ENCODE peak calls at places on chromosomes 13 and 19, in six cellular contexts. One of them, this sample, is unnamed.
A peak's percentile ranks its signal among the peaks of the same experiment; 100 is the strongest.

GRCh38 chr19:15456871-15457700 is 7.3 kb downstream of the RASAL3 start:
- DNase-seq in tibial artery: no peak
- DNase-seq in A549: peak; percentile 30
- DNase-seq in AG04450: no peak
- DNase-seq in esophagus squamous epithelium: no peak
- DNase-seq in psoas muscle: no peak
- DNase-seq in this sample: no peak

GRCh38 chr13:27374650-27375049 is 49.8 kb upstream of the GTF3A start:
- DNase-seq in tibial artery: peak; percentile 42
- DNase-seq in A549: peak; percentile 81
- DNase-seq in AG04450: peak; percentile 59
- DNase-seq in esophagus squamous epithelium: no peak
- DNase-seq in psoas muscle: peak; percentile 62
- DNase-seq in this sample: peak; percentile 58

GRCh38 chr13:110872034-110872767 is 42.7 kb downstream of the ANKRD10 start:
- DNase-seq in tibial artery: no peak
- DNase-seq in A549: no peak
- DNase-seq in AG04450: no peak
- DNase-seq in esophagus squamous epithelium: no peak
- DNase-seq in psoas muscle: no peak
- DNase-seq in this sample: peak; percentile 59

GRCh38 chr19:57002195-57002601 is 117.6 kb upstream of the USP29 start:
- DNase-seq in tibial artery: no peak
- DNase-seq in A549: no peak
- DNase-seq in AG04450: no peak
- DNase-seq in esophagus squamous epithelium: no peak
- DNase-seq in psoas muscle: no peak
- DNase-seq in this sample: no peak

GRCh38 chr13:95948646-95949045 is 104.6 kb downstream of the UGGT2 start:
- DNase-seq in tibial artery: no peak
- DNase-seq in A549: no peak
- DNase-seq in AG04450: no peak
- DNase-seq in esophagus squamous epithelium: no peak
- DNase-seq in psoas muscle: no peak
- DNase-seq in this sample: no peak

GRCh38 chr19:6802336-6803035 is 30.0 kb downstream of the VAV1 start:
- DNase-seq in tibial artery: peak; percentile 52
- DNase-seq in A549: peak; percentile 79
- DNase-seq in AG04450: no peak
- DNase-seq in esophagus squamous epithelium: peak; percentile 21
- DNase-seq in psoas muscle: peak; percentile 50
- DNase-seq in this sample: peak; percentile 37

GRCh38 chr19:51196181-51196580 is 28.7 kb upstream of the CD33 start:
- DNase-seq in tibial artery: no peak
- DNase-seq in A549: no peak
- DNase-seq in AG04450: no peak
- DNase-seq in esophagus squamous epithelium: no peak
- DNase-seq in psoas muscle: no peak
- DNase-seq in this sample: no peak

GRCh38 chr19:7575426-7576040 is 20.1 kb upstream of the CAMSAP3 start:
- DNase-seq in tibial artery: no peak
- DNase-seq in A549: peak; percentile 53
- DNase-seq in AG04450: no peak
- DNase-seq in esophagus squamous epithelium: no peak
- DNase-seq in psoas muscle: no peak
- DNase-seq in this sample: no peak

GRCh38 chr19:5691930-5692784 is 2.1 kb downstream of the RPL36 start:
- DNase-seq in tibial artery: no peak
- DNase-seq in A549: no peak
- DNase-seq in AG04450: no peak
- DNase-seq in esophagus squamous epithelium: no peak
- DNase-seq in psoas muscle: no peak
- DNase-seq in this sample: no peak

GRCh38 chr13:45333973-45334922 is 6.7 kb downstream of the TPT1 start:
- DNase-seq in tibial artery: no peak
- DNase-seq in A549: no peak
- DNase-seq in AG04450: no peak
- DNase-seq in esophagus squamous epithelium: no peak
- DNase-seq in psoas muscle: no peak
- DNase-seq in this sample: no peak

GRCh38 chr13:64158910-64159309 is 2743.3 kb upstream of the PCDH20 start:
- DNase-seq in tibial artery: no peak
- DNase-seq in A549: no peak
- DNase-seq in AG04450: no peak
- DNase-seq in esophagus squamous epithelium: no peak
- DNase-seq in psoas muscle: no peak
- DNase-seq in this sample: no peak

GRCh38 chr13:110138700-110139036 is 168.3 kb downstream of the COL4A1 start:
- DNase-seq in tibial artery: no peak
- DNase-seq in A549: no peak
- DNase-seq in AG04450: no peak
- DNase-seq in esophagus squamous epithelium: no peak
- DNase-seq in psoas muscle: no peak
- DNase-seq in this sample: no peak

GRCh38 chr13:60572003-60572792 is 175.2 kb downstream of the TDRD3 start:
- DNase-seq in tibial artery: no peak
- DNase-seq in A549: peak; percentile 60
- DNase-seq in AG04450: no peak
- DNase-seq in esophagus squamous epithelium: no peak
- DNase-seq in psoas muscle: no peak
- DNase-seq in this sample: no peak

GRCh38 chr13:97239943-97240788 is 18.0 kb downstream of the MBNL2 start:
- DNase-seq in tibial artery: no peak
- DNase-seq in A549: no peak
- DNase-seq in AG04450: no peak
- DNase-seq in esophagus squamous epithelium: no peak
- DNase-seq in psoas muscle: no peak
- DNase-seq in this sample: no peak

GRCh38 chr19:18558202-18558555 is 509 bp downstream of the KXD1 start:
- DNase-seq in tibial artery: no peak
- DNase-seq in A549: no peak
- DNase-seq in AG04450: no peak
- DNase-seq in esophagus squamous epithelium: no peak
- DNase-seq in psoas muscle: no peak
- DNase-seq in this sample: no peak

GRCh38 chr13:59793107-59793506 is 370.6 kb downstream of the DIAPH3 start:
- DNase-seq in tibial artery: no peak
- DNase-seq in A549: no peak
- DNase-seq in AG04450: no peak
- DNase-seq in esophagus squamous epithelium: no peak
- DNase-seq in psoas muscle: no peak
- DNase-seq in this sample: no peak

GRCh38 chr19:40263440-40264313 is 21.5 kb downstream of the AKT2 start:
- DNase-seq in tibial artery: no peak
- DNase-seq in A549: no peak
- DNase-seq in AG04450: no peak
- DNase-seq in esophagus squamous epithelium: no peak
- DNase-seq in psoas muscle: no peak
- DNase-seq in this sample: no peak

GRCh38 chr13:21813844-21814243 is 143.0 kb downstream of the FGF9 start:
- DNase-seq in tibial artery: no peak
- DNase-seq in A549: no peak
- DNase-seq in AG04450: no peak
- DNase-seq in esophagus squamous epithelium: no peak
- DNase-seq in psoas muscle: no peak
- DNase-seq in this sample: no peak

GRCh38 chr19:38838208-38838985 is 6.8 kb upstream of the ECH1 start:
- DNase-seq in tibial artery: no peak
- DNase-seq in A549: peak; percentile 62
- DNase-seq in AG04450: no peak
- DNase-seq in esophagus squamous epithelium: no peak
- DNase-seq in psoas muscle: peak; percentile 52
- DNase-seq in this sample: no peak

GRCh38 chr19:15468675-15469512 is 4.5 kb upstream of the RASAL3 start:
- DNase-seq in tibial artery: no peak
- DNase-seq in A549: no peak
- DNase-seq in AG04450: no peak
- DNase-seq in esophagus squamous epithelium: no peak
- DNase-seq in psoas muscle: no peak
- DNase-seq in this sample: no peak

GRCh38 chr13:114002009-114002544 is 28.2 kb upstream of the C13orf46 start:
- DNase-seq in tibial artery: no peak
- DNase-seq in A549: no peak
- DNase-seq in AG04450: no peak
- DNase-seq in esophagus squamous epithelium: no peak
- DNase-seq in psoas muscle: peak; percentile 38
- DNase-seq in this sample: peak; percentile 48

GRCh38 chr13:110302154-110302553 is 4.8 kb downstream of the COL4A1 start:
- DNase-seq in tibial artery: no peak
- DNase-seq in A549: no peak
- DNase-seq in AG04450: no peak
- DNase-seq in esophagus squamous epithelium: no peak
- DNase-seq in psoas muscle: no peak
- DNase-seq in this sample: no peak

GRCh38 chr13:42211704-42212103 is 60.2 kb upstream of the AKAP11 start:
- DNase-seq in tibial artery: no peak
- DNase-seq in A549: peak; percentile 9
- DNase-seq in AG04450: no peak
- DNase-seq in esophagus squamous epithelium: no peak
- DNase-seq in psoas muscle: no peak
- DNase-seq in this sample: no peak

GRCh38 chr13:102693781-102694180 is 1.1 kb downstream of the METTL21C start:
- DNase-seq in tibial artery: no peak
- DNase-seq in A549: no peak
- DNase-seq in AG04450: peak; percentile 6
- DNase-seq in esophagus squamous epithelium: no peak
- DNase-seq in psoas muscle: no peak
- DNase-seq in this sample: no peak

GRCh38 chr13:99389520-99390304 is 82.5 kb upstream of the GPR183 start:
- DNase-seq in tibial artery: no peak
- DNase-seq in A549: no peak
- DNase-seq in AG04450: no peak
- DNase-seq in esophagus squamous epithelium: no peak
- DNase-seq in psoas muscle: no peak
- DNase-seq in this sample: no peak

GRCh38 chr19:55086730-55087541 is 11.3 kb downstream of the EPS8L1 start:
- DNase-seq in tibial artery: peak; percentile 94
- DNase-seq in A549: no peak
- DNase-seq in AG04450: peak; percentile 82
- DNase-seq in esophagus squamous epithelium: no peak
- DNase-seq in psoas muscle: peak; percentile 96
- DNase-seq in this sample: peak; percentile 96

GRCh38 chr13:102770435-102770834 is 3.2 kb downstream of the TEX30 start:
- DNase-seq in tibial artery: no peak
- DNase-seq in A549: no peak
- DNase-seq in AG04450: no peak
- DNase-seq in esophagus squamous epithelium: no peak
- DNase-seq in psoas muscle: no peak
- DNase-seq in this sample: no peak

GRCh38 chr19:31354316-31354715 is 5.1 kb upstream of the TSHZ3 start:
- DNase-seq in tibial artery: no peak
- DNase-seq in A549: no peak
- DNase-seq in AG04450: no peak
- DNase-seq in esophagus squamous epithelium: no peak
- DNase-seq in psoas muscle: no peak
- DNase-seq in this sample: no peak
- H3K27ac ChIP-seq in tibial artery: no peak overlapping the region
- H3K27ac ChIP-seq in A549: no peak overlapping the region
- H3K27ac ChIP-seq in AG04450: no peak overlapping the region
- H3K27ac ChIP-seq in esophagus squamous epithelium: no peak overlapping the region
- H3K27ac ChIP-seq in psoas muscle: no peak overlapping the region
- H3K27ac ChIP-seq in this sample: no peak overlapping the region

GRCh38 chr19:11338569-11339253 is 746 bp downstream of the RAB3D start:
- DNase-seq in tibial artery: no peak
- DNase-seq in A549: no peak
- DNase-seq in AG04450: no peak
- DNase-seq in esophagus squamous epithelium: no peak
- DNase-seq in psoas muscle: no peak
- DNase-seq in this sample: no peak
- H3K27ac ChIP-seq in tibial artery: peak overlapping the region; percentile 81
- H3K27ac ChIP-seq in A549: peak overlapping the region; percentile 95
- H3K27ac ChIP-seq in AG04450: no peak overlapping the region
- H3K27ac ChIP-seq in esophagus squamous epithelium: peak overlapping the region; percentile 94
- H3K27ac ChIP-seq in psoas muscle: peak overlapping the region; percentile 63
- H3K27ac ChIP-seq in this sample: peak overlapping the region; percentile 85

DNA sequence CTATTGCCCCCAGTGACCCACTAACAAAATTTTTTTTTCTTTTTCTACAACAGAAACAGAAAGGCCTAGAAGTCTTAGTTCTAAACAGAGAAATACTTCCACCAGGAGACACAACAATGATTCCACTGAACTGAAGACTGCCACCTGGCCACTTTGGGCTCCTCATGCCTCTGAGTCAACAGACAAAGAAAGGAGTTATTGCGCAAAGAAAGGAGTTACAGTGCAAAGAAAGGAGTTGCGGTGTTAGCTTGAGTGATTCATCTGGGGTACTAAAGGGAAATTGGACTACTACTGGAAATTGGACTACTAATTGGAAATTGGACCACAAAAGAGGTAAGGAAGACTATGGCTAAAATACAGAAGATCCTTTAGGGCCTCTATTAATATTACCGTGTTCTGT is 116.6 kb downstream of the PCDH17 start:
- DNase-seq in tibial artery: no peak
- DNase-seq in A549: no peak
- DNase-seq in AG04450: no peak
- DNase-seq in esophagus squamous epithelium: no peak
- DNase-seq in psoas muscle: no peak
- DNase-seq in this sample: no peak
- H3K27ac ChIP-seq in tibial artery: no peak overlapping the region
- H3K27ac ChIP-seq in A549: no peak overlapping the region
- H3K27ac ChIP-seq in AG04450: no peak overlapping the region
- H3K27ac ChIP-seq in esophagus squamous epithelium: no peak overlapping the region
- H3K27ac ChIP-seq in psoas muscle: no peak overlapping the region
- H3K27ac ChIP-seq in this sample: no peak overlapping the region

GRCh38 chr19:30086916-30087315 is 144.9 kb downstream of the URI1 start:
- DNase-seq in tibial artery: no peak
- DNase-seq in A549: no peak
- DNase-seq in AG04450: no peak
- DNase-seq in esophagus squamous epithelium: no peak
- DNase-seq in psoas muscle: no peak
- DNase-seq in this sample: no peak

GRCh38 chr19:30084390-30084819 is 142.4 kb downstream of the URI1 start:
- DNase-seq in tibial artery: no peak
- DNase-seq in A549: no peak
- DNase-seq in AG04450: no peak
- DNase-seq in esophagus squamous epithelium: no peak
- DNase-seq in psoas muscle: peak; percentile 19
- DNase-seq in this sample: peak; percentile 44

GRCh38 chr19:30083701-30084156 is 141.7 kb downstream of the URI1 start:
- DNase-seq in tibial artery: no peak
- DNase-seq in A549: no peak
- DNase-seq in AG04450: no peak
- DNase-seq in esophagus squamous epithelium: no peak
- DNase-seq in psoas muscle: peak; percentile 1
- DNase-seq in this sample: no peak

GRCh38 chr19:30086220-30086619 is 144.2 kb downstream of the URI1 start:
- DNase-seq in tibial artery: no peak
- DNase-seq in A549: no peak
- DNase-seq in AG04450: no peak
- DNase-seq in esophagus squamous epithelium: no peak
- DNase-seq in psoas muscle: peak; percentile 3
- DNase-seq in this sample: no peak

DNA sequence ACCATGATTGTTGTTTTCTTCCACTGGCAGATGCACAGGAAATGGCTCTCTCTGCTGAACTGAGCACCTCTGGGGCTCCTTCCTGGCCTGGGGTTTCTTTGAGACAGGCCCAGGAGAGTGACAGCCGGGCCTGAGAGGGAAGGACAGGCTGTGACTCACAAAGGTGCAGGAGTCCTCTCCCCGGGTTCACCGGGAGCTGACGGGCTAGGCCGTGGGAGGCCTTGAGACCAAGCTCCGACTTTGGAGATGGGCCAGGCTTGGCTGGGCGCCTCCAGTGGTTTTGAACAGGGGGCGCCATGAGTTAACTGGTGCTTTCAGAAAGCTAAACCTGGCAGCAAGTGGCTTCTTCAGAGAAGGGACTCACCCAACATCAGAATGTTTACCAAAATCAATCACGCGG is 143.4 kb downstream of the URI1 start:
- DNase-seq in tibial artery: no peak
- DNase-seq in A549: peak; percentile 25
- DNase-seq in AG04450: no peak
- DNase-seq in esophagus squamous epithelium: no peak
- DNase-seq in psoas muscle: peak; percentile 15
- DNase-seq in this sample: no peak
- H3K27ac ChIP-seq in tibial artery: no peak overlapping the region
- H3K27ac ChIP-seq in A549: no peak overlapping the region
- H3K27ac ChIP-seq in AG04450: no peak overlapping the region
- H3K27ac ChIP-seq in esophagus squamous epithelium: no peak overlapping the region
- H3K27ac ChIP-seq in psoas muscle: no peak overlapping the region
- H3K27ac ChIP-seq in this sample: no peak overlapping the region

This sample was measured in heart left ventricle.